ENCODE peak calls at places on chromosome 18, in six cellular contexts. One of them, this sample, is unnamed.

GRCh38 chr18:24923138-24923537 is 428.8 kb downstream of the ZNF521 start:
- DNase-seq in left colon: no peak
- DNase-seq in HEK293T: no peak
- DNase-seq in posterior vena cava: no peak
- DNase-seq in mesendoderm: no peak
- DNase-seq in heart left ventricle: no peak
- DNase-seq in this sample: no peak

GRCh38 chr18:46337206-46337710 is 233.1 kb downstream of the HAUS1 start:
- DNase-seq in HEK293T: no peak
- DNase-seq in posterior vena cava: no peak
- DNase-seq in heart left ventricle: no peak
- DNase-seq in left colon: no peak
- DNase-seq in mesendoderm: no peak
- DNase-seq in this sample: no peak

GRCh38 chr18:51569561-51569960 is 372.1 kb upstream of the MEX3C start:
- DNase-seq in heart left ventricle: no peak
- DNase-seq in left colon: no peak
- DNase-seq in posterior vena cava: no peak
- DNase-seq in mesendoderm: peak
- DNase-seq in HEK293T: no peak
- DNase-seq in this sample: no peak

GRCh38 chr18:79524181-79525078 is 128.7 kb downstream of the NFATC1 start:
- DNase-seq in mesendoderm: no peak
- DNase-seq in posterior vena cava: peak
- DNase-seq in heart left ventricle: peak
- DNase-seq in HEK293T: no peak
- DNase-seq in left colon: peak
- DNase-seq in this sample: no peak

GRCh38 chr18:47809420-47809819 is 121.0 kb downstream of the SMAD2 start:
- DNase-seq in HEK293T: no peak
- DNase-seq in heart left ventricle: no peak
- DNase-seq in posterior vena cava: no peak
- DNase-seq in mesendoderm: no peak
- DNase-seq in left colon: no peak
- DNase-seq in this sample: peak

GRCh38 chr18:22165603-22166069 is 3.8 kb upstream of the GATA6 start:
- DNase-seq in posterior vena cava: no peak
- DNase-seq in HEK293T: no peak
- DNase-seq in mesendoderm: no peak
- DNase-seq in heart left ventricle: no peak
- DNase-seq in left colon: peak
- DNase-seq in this sample: no peak

GRCh38 chr18:73564073-73564472 is 583.6 kb downstream of the FBXO15 start:
- DNase-seq in heart left ventricle: no peak
- DNase-seq in left colon: no peak
- DNase-seq in HEK293T: no peak
- DNase-seq in mesendoderm: peak
- DNase-seq in posterior vena cava: no peak
- DNase-seq in this sample: no peak

GRCh38 chr18:36511791-36512352 is 214.4 kb downstream of the FHOD3 start:
- DNase-seq in left colon: peak
- DNase-seq in posterior vena cava: no peak
- DNase-seq in mesendoderm: peak
- DNase-seq in HEK293T: peak
- DNase-seq in heart left ventricle: no peak
- DNase-seq in this sample: no peak

GRCh38 chr18:9961031-9961430 is 47.2 kb downstream of the VAPA start:
- DNase-seq in posterior vena cava: no peak
- DNase-seq in left colon: no peak
- DNase-seq in HEK293T: no peak
- DNase-seq in heart left ventricle: no peak
- DNase-seq in mesendoderm: no peak
- DNase-seq in this sample: no peak

GRCh38 chr18:43471873-43472272 is 194.6 kb upstream of the SYT4 start:
- DNase-seq in left colon: no peak
- DNase-seq in heart left ventricle: no peak
- DNase-seq in mesendoderm: no peak
- DNase-seq in posterior vena cava: no peak
- DNase-seq in HEK293T: no peak
- DNase-seq in this sample: peak

GRCh38 chr18:62486290-62486964 is 36.4 kb upstream of the ZCCHC2 start:
- DNase-seq in posterior vena cava: no peak
- DNase-seq in HEK293T: no peak
- DNase-seq in left colon: peak
- DNase-seq in mesendoderm: peak
- DNase-seq in heart left ventricle: no peak
- DNase-seq in this sample: peak

GRCh38 chr18:80103231-80103630 is 5.8 kb upstream of the ADNP2 start:
- DNase-seq in left colon: no peak
- DNase-seq in heart left ventricle: no peak
- DNase-seq in posterior vena cava: peak
- DNase-seq in HEK293T: no peak
- DNase-seq in mesendoderm: no peak
- DNase-seq in this sample: no peak

GRCh38 chr18:63236417-63236816 is 83.2 kb downstream of the BCL2 start:
- DNase-seq in left colon: no peak
- DNase-seq in posterior vena cava: no peak
- DNase-seq in HEK293T: no peak
- DNase-seq in mesendoderm: no peak
- DNase-seq in heart left ventricle: no peak
- DNase-seq in this sample: no peak

GRCh38 chr18:54191352-54191751 is 33.1 kb downstream of the MBD2 start:
- DNase-seq in left colon: no peak
- DNase-seq in heart left ventricle: no peak
- DNase-seq in mesendoderm: peak
- DNase-seq in posterior vena cava: no peak
- DNase-seq in HEK293T: no peak
- DNase-seq in this sample: no peak

GRCh38 chr18:47790036-47790435 is 140.4 kb downstream of the SMAD2 start:
- DNase-seq in mesendoderm: no peak
- DNase-seq in posterior vena cava: no peak
- DNase-seq in left colon: no peak
- DNase-seq in HEK293T: no peak
- DNase-seq in heart left ventricle: no peak
- DNase-seq in this sample: no peak

GRCh38 chr18:42041793-42042192 is 86.8 kb downstream of the PIK3C3 start:
- DNase-seq in left colon: no peak
- DNase-seq in HEK293T: no peak
- DNase-seq in posterior vena cava: no peak
- DNase-seq in mesendoderm: no peak
- DNase-seq in heart left ventricle: no peak
- DNase-seq in this sample: no peak

GRCh38 chr18:46167971-46168370 is 63.8 kb downstream of the HAUS1 start:
- DNase-seq in left colon: peak
- DNase-seq in HEK293T: no peak
- DNase-seq in mesendoderm: no peak
- DNase-seq in heart left ventricle: no peak
- DNase-seq in posterior vena cava: no peak
- DNase-seq in this sample: no peak

GRCh38 chr18:32470136-32470712 is 458 bp downstream of the GAREM1 start:
- DNase-seq in heart left ventricle: peak
- DNase-seq in left colon: peak
- DNase-seq in HEK293T: peak
- DNase-seq in mesendoderm: peak
- DNase-seq in posterior vena cava: peak
- DNase-seq in this sample: peak

GRCh38 chr18:3250237-3251107 is 2.9 kb downstream of the MYL12A start:
- DNase-seq in heart left ventricle: no peak
- DNase-seq in posterior vena cava: no peak
- DNase-seq in mesendoderm: no peak
- DNase-seq in left colon: no peak
- DNase-seq in HEK293T: no peak
- DNase-seq in this sample: no peak

GRCh38 chr18:27605107-27605834 is 420.2 kb upstream of the CHST9 start:
- DNase-seq in left colon: peak
- DNase-seq in mesendoderm: peak
- DNase-seq in posterior vena cava: no peak
- DNase-seq in HEK293T: peak
- DNase-seq in heart left ventricle: no peak
- DNase-seq in this sample: peak

GRCh38 chr18:41144444-41144843 is 810.6 kb upstream of the PIK3C3 start:
- DNase-seq in left colon: no peak
- DNase-seq in posterior vena cava: no peak
- DNase-seq in HEK293T: no peak
- DNase-seq in mesendoderm: no peak
- DNase-seq in heart left ventricle: no peak
- DNase-seq in this sample: no peak

GRCh38 chr18:48961547-48961946 is 10.8 kb upstream of the SMAD7 start:
- DNase-seq in posterior vena cava: no peak
- DNase-seq in left colon: no peak
- DNase-seq in HEK293T: no peak
- DNase-seq in mesendoderm: no peak
- DNase-seq in heart left ventricle: no peak
- DNase-seq in this sample: no peak

GRCh38 chr18:49813071-49813320 is 337 bp downstream of the ACAA2 start:
- DNase-seq in heart left ventricle: peak
- DNase-seq in HEK293T: no peak
- DNase-seq in posterior vena cava: no peak
- DNase-seq in mesendoderm: peak
- DNase-seq in left colon: peak
- DNase-seq in this sample: peak

GRCh38 chr18:3441290-3441689 is 8.7 kb upstream of the TGIF1 start:
- DNase-seq in left colon: peak
- DNase-seq in posterior vena cava: no peak
- DNase-seq in heart left ventricle: no peak
- DNase-seq in HEK293T: no peak
- DNase-seq in mesendoderm: peak
- DNase-seq in this sample: peak

GRCh38 chr18:28541276-28541930 is 364.5 kb upstream of the CDH2 start:
- DNase-seq in left colon: no peak
- DNase-seq in posterior vena cava: no peak
- DNase-seq in HEK293T: no peak
- DNase-seq in mesendoderm: peak
- DNase-seq in heart left ventricle: no peak
- DNase-seq in this sample: no peak

GRCh38 chr18:67597759-67598158 is 81.2 kb upstream of the DSEL start:
- DNase-seq in posterior vena cava: no peak
- DNase-seq in left colon: no peak
- DNase-seq in heart left ventricle: no peak
- DNase-seq in HEK293T: no peak
- DNase-seq in mesendoderm: no peak
- DNase-seq in this sample: no peak

GRCh38 chr18:63758616-63759015 is 16.6 kb upstream of the SERPINB7 start:
- DNase-seq in heart left ventricle: no peak
- DNase-seq in posterior vena cava: no peak
- DNase-seq in HEK293T: no peak
- DNase-seq in mesendoderm: no peak
- DNase-seq in left colon: no peak
- DNase-seq in this sample: peak

GRCh38 chr18:39796413-39796812 is 2158.6 kb upstream of the PIK3C3 start:
- DNase-seq in HEK293T: no peak
- DNase-seq in mesendoderm: no peak
- DNase-seq in posterior vena cava: no peak
- DNase-seq in heart left ventricle: no peak
- DNase-seq in left colon: no peak
- DNase-seq in this sample: no peak

GRCh38 chr18:9952633-9953416 is 39.0 kb downstream of the VAPA start:
- DNase-seq in mesendoderm: no peak
- DNase-seq in HEK293T: no peak
- DNase-seq in heart left ventricle: no peak
- DNase-seq in left colon: no peak
- DNase-seq in posterior vena cava: no peak
- DNase-seq in this sample: no peak

GRCh38 chr18:21391074-21391673 is 149.1 kb downstream of the GREB1L start:
- DNase-seq in posterior vena cava: no peak
- DNase-seq in mesendoderm: peak
- DNase-seq in HEK293T: no peak
- DNase-seq in heart left ventricle: no peak
- DNase-seq in left colon: no peak
- DNase-seq in this sample: no peak